ENCODE peak calls at places on chromosomes 11 and 22, in six cellular contexts. I is ecto neural progenitor cell; S is CD4-positive, alpha-beta memory T cell; H is ureter; O is foreskin fibroblast; B is T-helper 1 cell. X is an unnamed sample.

GRCh38 chr22:28027453-28028448 is 108.7 kb upstream of the PITPNB start:
- DNase-seq in I (no peak), S (no peak), H (peak), O (peak), B (no peak), X (peak)

GRCh38 chr11:34351051-34351450 is 6.8 kb downstream of the ABTB2 start:
- DNase-seq in I (no peak), S (no peak), H (no peak), O (no peak), B (no peak), X (no peak)

GRCh38 chr11:96228472-96228871 is 114.5 kb downstream of the MAML2 start:
- DNase-seq in I (no peak), S (no peak), H (peak), O (peak), B (no peak), X (peak)

GRCh38 chr11:66467756-66468155 is 1.1 kb downstream of the PELI3 start:
- DNase-seq in I (peak), S (peak), H (no peak), O (peak), B (peak), X (peak)

GRCh38 chr11:1260023-1260501 is 37.2 kb downstream of the MUC5B start:
- DNase-seq in I (no peak), S (no peak), H (no peak), O (peak), B (no peak), X (peak)

GRCh38 chr11:68040121-68040956 is 1.5 kb downstream of the TCIRG1 start:
- DNase-seq in I (no peak), S (peak), H (peak), O (peak), B (peak), X (peak)

GRCh38 chr22:43823911-43824665 is 12.0 kb upstream of the EFCAB6 start:
- DNase-seq in I (no peak), S (no peak), H (no peak), O (no peak), B (no peak), X (no peak)

GRCh38 chr11:35112056-35112845 is 26.7 kb upstream of the CD44 start:
- DNase-seq in I (no peak), S (no peak), H (no peak), O (no peak), B (no peak), X (no peak)

GRCh38 chr11:118689503-118689851 is 10.0 kb upstream of the TREH start:
- DNase-seq in I (no peak), S (no peak), H (peak), O (no peak), B (no peak), X (no peak)

GRCh38 chr11:36394926-36395325 is 98.8 kb downstream of the PRR5L start:
- DNase-seq in I (no peak), S (no peak), H (no peak), O (no peak), B (no peak), X (no peak)

GRCh38 chr11:78417175-78417887 is at the start of gene GAB2:
- DNase-seq in I (no peak), S (peak), H (no peak), O (no peak), B (no peak), X (no peak)

GRCh38 chr11:44575288-44575672 is 9.8 kb downstream of the CD82 start:
- DNase-seq in I (no peak), S (no peak), H (no peak), O (peak), B (no peak), X (no peak)

GRCh38 chr22:29073618-29074275 is 912 bp downstream of the KREMEN1 start:
- DNase-seq in I (peak), S (no peak), H (peak), O (peak), B (no peak), X (peak)

GRCh38 chr11:75762885-75763284 is 5.7 kb upstream of the DGAT2 start:
- DNase-seq in I (no peak), S (no peak), H (no peak), O (peak), B (no peak), X (peak)

GRCh38 chr11:64306876-64307622 is 1.7 kb downstream of the ESRRA start:
- DNase-seq in I (no peak), S (no peak), H (no peak), O (peak), B (no peak), X (peak)

GRCh38 chr22:30649430-30650007 is 13.9 kb downstream of the SLC35E4 start:
- DNase-seq in I (no peak), S (peak), H (peak), O (peak), B (peak), X (peak)

GRCh38 chr11:25928076-25928475 is 403.9 kb upstream of the ANO3 start:
- DNase-seq in I (no peak), S (no peak), H (no peak), O (no peak), B (no peak), X (no peak)